ENCODE peak calls at places on chromosome 6, in five cellular contexts. One of them, this sample, is unnamed.

GRCh38 chr6:35218456-35218855 is 4.7 kb downstream of the SCUBE3 start:
- DNase-seq in tibial nerve: no peak
- DNase-seq in pancreas: no peak
- DNase-seq in heart right ventricle: no peak
- DNase-seq in adrenal gland: no peak
- DNase-seq in this sample: peak; percentile 9

GRCh38 chr6:19569563-19569962 is 267.6 kb upstream of the ID4 start:
- DNase-seq in tibial nerve: no peak
- DNase-seq in pancreas: no peak
- DNase-seq in adrenal gland: no peak
- DNase-seq in heart right ventricle: no peak
- DNase-seq in this sample: no peak

GRCh38 chr6:149190228-149190831 is 127.2 kb upstream of the TAB2 start:
- DNase-seq in pancreas: no peak
- DNase-seq in adrenal gland: peak; percentile 23
- DNase-seq in heart right ventricle: no peak
- DNase-seq in tibial nerve: no peak
- DNase-seq in this sample: no peak

GRCh38 chr6:151285121-151285520 is 45.4 kb downstream of the AKAP12 start:
- DNase-seq in heart right ventricle: peak; percentile 40
- DNase-seq in pancreas: no peak
- DNase-seq in adrenal gland: no peak
- DNase-seq in tibial nerve: no peak
- DNase-seq in this sample: peak; percentile 42

GRCh38 chr6:131761762-131762067 is 46.1 kb upstream of the ENPP1 start:
- DNase-seq in heart right ventricle: no peak
- DNase-seq in tibial nerve: no peak
- DNase-seq in adrenal gland: no peak
- DNase-seq in pancreas: no peak
- DNase-seq in this sample: no peak

GRCh38 chr6:19333936-19334335 is 503.2 kb upstream of the ID4 start:
- DNase-seq in pancreas: no peak
- DNase-seq in heart right ventricle: no peak
- DNase-seq in tibial nerve: no peak
- DNase-seq in adrenal gland: no peak
- DNase-seq in this sample: peak; percentile 20

GRCh38 chr6:146905313-146905712 is 298.9 kb upstream of the STXBP5 start:
- DNase-seq in tibial nerve: peak; percentile 7
- DNase-seq in heart right ventricle: no peak
- DNase-seq in pancreas: no peak
- DNase-seq in adrenal gland: peak; percentile 79
- DNase-seq in this sample: peak; percentile 91

GRCh38 chr6:163533443-163533842 is 118.9 kb downstream of the QKI start:
- DNase-seq in pancreas: no peak
- DNase-seq in heart right ventricle: no peak
- DNase-seq in adrenal gland: no peak
- DNase-seq in tibial nerve: no peak
- DNase-seq in this sample: peak; percentile 93

GRCh38 chr6:16840725-16841124 is 79.5 kb upstream of the ATXN1 start:
- DNase-seq in heart right ventricle: no peak
- DNase-seq in pancreas: no peak
- DNase-seq in tibial nerve: no peak
- DNase-seq in adrenal gland: no peak
- DNase-seq in this sample: no peak

GRCh38 chr6:47701374-47701773 is 3.0 kb downstream of the ADGRF4 start:
- DNase-seq in adrenal gland: no peak
- DNase-seq in heart right ventricle: no peak
- DNase-seq in pancreas: no peak
- DNase-seq in tibial nerve: no peak
- DNase-seq in this sample: no peak

GRCh38 chr6:110063864-110064263 is 85.8 kb downstream of the GPR6 start:
- DNase-seq in adrenal gland: no peak
- DNase-seq in tibial nerve: no peak
- DNase-seq in pancreas: no peak
- DNase-seq in heart right ventricle: no peak
- DNase-seq in this sample: no peak

GRCh38 chr6:14454467-14454763 is 336.8 kb downstream of the CD83 start:
- DNase-seq in pancreas: no peak
- DNase-seq in adrenal gland: no peak
- DNase-seq in tibial nerve: no peak
- DNase-seq in heart right ventricle: no peak
- DNase-seq in this sample: no peak

DNA sequence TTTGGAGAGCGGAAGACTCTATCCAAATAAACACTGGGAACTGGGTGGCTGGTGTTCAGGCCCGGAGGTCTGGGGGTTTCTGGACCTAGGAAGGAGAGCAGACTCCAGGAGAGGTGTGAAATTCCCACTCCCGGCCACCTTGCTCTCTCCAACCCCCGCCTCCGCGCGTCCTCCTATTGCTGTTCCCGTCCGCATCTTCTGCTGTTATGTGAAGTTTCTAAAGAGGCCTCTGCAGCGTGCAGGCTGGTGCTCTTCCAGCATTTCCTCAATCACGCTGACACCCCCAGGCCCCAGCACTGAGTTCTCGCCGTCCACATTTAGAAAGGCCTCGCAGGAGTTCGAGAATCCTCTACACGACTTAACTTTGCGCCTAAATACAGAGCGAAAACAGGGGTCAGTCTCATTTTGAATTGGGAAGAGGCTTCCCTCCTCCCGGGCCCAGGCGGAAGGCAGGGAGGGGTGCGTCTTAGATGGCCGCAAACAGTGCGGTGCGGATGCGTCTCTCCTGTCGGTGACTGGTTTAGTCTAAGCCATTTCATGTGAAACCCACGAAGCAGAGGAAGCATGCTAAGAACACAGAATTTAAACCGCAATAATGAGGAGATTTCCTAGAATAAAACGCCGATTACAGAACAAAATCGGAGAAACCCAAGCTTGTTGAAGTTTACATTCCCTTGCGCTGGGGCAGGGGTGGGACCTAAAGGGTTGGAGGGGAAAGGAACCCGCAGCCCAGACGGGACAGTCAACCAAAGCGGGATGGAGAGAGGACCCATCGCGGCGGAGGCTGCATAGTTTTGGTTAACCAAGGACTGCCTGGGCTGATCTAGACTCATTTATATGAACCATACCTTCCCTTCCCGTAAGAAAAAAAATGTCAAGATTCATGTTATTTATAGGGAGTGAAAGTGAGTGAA is 4.0 kb upstream of the FOXF2 start:
- DNase-seq in tibial nerve: no peak
- DNase-seq in heart right ventricle: no peak
- DNase-seq in adrenal gland: no peak
- DNase-seq in pancreas: no peak
- DNase-seq in this sample: no peak
- H3K27me3 ChIP-seq in tibial nerve: peaks cover 93% of the 10 kb centered on the region
- H3K27me3 ChIP-seq in heart right ventricle: peaks cover 96% of the 10 kb centered on the region
- H3K27me3 ChIP-seq in adrenal gland: peaks cover 83% of the 10 kb centered on the region
- H3K27me3 ChIP-seq in pancreas: peaks cover 32% of the 10 kb centered on the region
- H3K27me3 ChIP-seq in this sample: peaks cover 25% of the 10 kb centered on the region

GRCh38 chr6:139518556-139519091 is 144.2 kb upstream of the CITED2 start:
- DNase-seq in tibial nerve: no peak
- DNase-seq in pancreas: no peak
- DNase-seq in heart right ventricle: no peak
- DNase-seq in adrenal gland: no peak
- DNase-seq in this sample: no peak

GRCh38 chr6:139515511-139515910 is 141.1 kb upstream of the CITED2 start:
- DNase-seq in adrenal gland: no peak
- DNase-seq in heart right ventricle: no peak
- DNase-seq in tibial nerve: no peak
- DNase-seq in pancreas: no peak
- DNase-seq in this sample: peak; percentile 72

GRCh38 chr6:139519097-139519496 is 144.6 kb upstream of the CITED2 start:
- DNase-seq in adrenal gland: no peak
- DNase-seq in tibial nerve: no peak
- DNase-seq in pancreas: no peak
- DNase-seq in heart right ventricle: no peak
- DNase-seq in this sample: no peak

GRCh38 chr6:139510040-139510815 is 135.8 kb upstream of the CITED2 start:
- DNase-seq in adrenal gland: no peak
- DNase-seq in heart right ventricle: peak; percentile 42
- DNase-seq in tibial nerve: no peak
- DNase-seq in pancreas: no peak
- DNase-seq in this sample: no peak

GRCh38 chr6:139514819-139515218 is 140.4 kb upstream of the CITED2 start:
- DNase-seq in adrenal gland: no peak
- DNase-seq in tibial nerve: no peak
- DNase-seq in pancreas: no peak
- DNase-seq in heart right ventricle: no peak
- DNase-seq in this sample: no peak
- H3K4me1 ChIP-seq in adrenal gland: no peaks in the 10 kb centered on the region
- H3K4me1 ChIP-seq in tibial nerve: no peaks in the 10 kb centered on the region
- H3K4me1 ChIP-seq in pancreas: no peaks in the 10 kb centered on the region
- H3K4me1 ChIP-seq in heart right ventricle: peaks cover 9% of the 10 kb centered on the region
- H3K4me1 ChIP-seq in this sample: peaks cover 30% of the 10 kb centered on the region

DNA sequence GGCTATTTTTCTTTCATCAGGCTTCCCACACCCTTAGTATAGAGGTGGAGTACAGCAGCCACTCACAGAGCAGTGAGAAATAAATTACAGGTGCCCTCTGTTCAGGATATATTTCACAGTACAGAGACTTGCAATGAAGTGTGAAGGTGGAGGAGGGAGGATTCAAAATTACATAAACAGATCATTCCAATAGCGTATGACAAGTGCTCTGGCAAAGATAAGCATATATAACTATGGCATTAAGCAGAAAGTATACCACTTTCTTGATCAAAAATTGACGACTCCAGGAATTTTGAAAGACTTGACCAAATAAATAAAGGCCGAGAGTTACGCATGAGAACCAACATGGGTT is 108.7 kb downstream of the GPX5 start:
- DNase-seq in tibial nerve: no peak
- DNase-seq in adrenal gland: no peak
- DNase-seq in heart right ventricle: no peak
- DNase-seq in pancreas: no peak
- DNase-seq in this sample: no peak
- H3K27me3 ChIP-seq in tibial nerve: peaks cover 63% of the 10 kb centered on the region
- H3K27me3 ChIP-seq in adrenal gland: peaks cover 13% of the 10 kb centered on the region
- H3K27me3 ChIP-seq in heart right ventricle: peaks cover 79% of the 10 kb centered on the region
- H3K27me3 ChIP-seq in pancreas: peaks cover 55% of the 10 kb centered on the region
- H3K27me3 ChIP-seq in this sample: peaks cover 43% of the 10 kb centered on the region

DNA sequence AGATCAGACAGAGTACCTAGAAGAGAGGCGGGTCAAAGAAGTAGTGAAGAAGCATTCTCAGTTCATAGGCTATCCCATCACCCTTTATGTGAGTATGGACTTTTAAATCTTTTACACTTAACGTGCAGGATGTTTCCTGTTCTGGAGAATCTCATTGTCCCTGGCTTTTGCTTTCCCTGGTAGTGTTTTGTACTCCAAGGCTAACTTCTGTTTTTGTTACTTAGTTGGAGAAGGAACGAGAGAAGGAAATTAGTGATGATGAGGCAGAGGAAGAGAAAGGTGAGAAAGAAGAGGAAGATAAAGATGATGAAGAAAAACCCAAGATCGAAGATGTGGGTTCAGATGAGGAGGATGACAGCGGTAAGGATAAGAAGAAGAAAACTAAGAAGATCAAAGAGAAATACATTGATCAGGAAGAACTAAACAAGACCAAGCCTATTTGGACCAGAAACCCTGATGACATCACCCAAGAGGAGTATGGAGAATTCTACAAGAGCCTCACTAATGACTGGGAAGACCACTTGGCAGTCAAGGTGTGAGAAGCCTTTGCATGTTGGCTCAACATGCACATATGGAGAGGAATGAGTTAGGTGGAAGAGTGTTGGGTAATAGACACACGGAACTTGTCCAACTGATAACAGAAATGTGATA is 3.3 kb downstream of the HSP90AB1 start:
- DNase-seq in adrenal gland: no peak
- DNase-seq in pancreas: no peak
- DNase-seq in heart right ventricle: no peak
- DNase-seq in tibial nerve: no peak
- DNase-seq in this sample: no peak
- H3K4me1 ChIP-seq in adrenal gland: peaks cover 19% of the 10 kb centered on the region
- H3K4me1 ChIP-seq in pancreas: peaks cover 17% of the 10 kb centered on the region
- H3K4me1 ChIP-seq in heart right ventricle: peaks cover 78% of the 10 kb centered on the region
- H3K4me1 ChIP-seq in tibial nerve: peaks cover 20% of the 10 kb centered on the region
- H3K4me1 ChIP-seq in this sample: peaks cover 23% of the 10 kb centered on the region

GRCh38 chr6:10399451-10399850 is 15.4 kb downstream of the TFAP2A start:
- DNase-seq in adrenal gland: no peak
- DNase-seq in tibial nerve: no peak
- DNase-seq in pancreas: no peak
- DNase-seq in heart right ventricle: no peak
- DNase-seq in this sample: no peak
- H3K27me3 ChIP-seq in adrenal gland: peaks cover 48% of the 10 kb centered on the region
- H3K27me3 ChIP-seq in tibial nerve: peaks cover 73% of the 10 kb centered on the region
- H3K27me3 ChIP-seq in pancreas: peaks cover 79% of the 10 kb centered on the region
- H3K27me3 ChIP-seq in heart right ventricle: peaks cover 100% of the 10 kb centered on the region
- H3K27me3 ChIP-seq in this sample: peaks cover 69% of the 10 kb centered on the region

DNA sequence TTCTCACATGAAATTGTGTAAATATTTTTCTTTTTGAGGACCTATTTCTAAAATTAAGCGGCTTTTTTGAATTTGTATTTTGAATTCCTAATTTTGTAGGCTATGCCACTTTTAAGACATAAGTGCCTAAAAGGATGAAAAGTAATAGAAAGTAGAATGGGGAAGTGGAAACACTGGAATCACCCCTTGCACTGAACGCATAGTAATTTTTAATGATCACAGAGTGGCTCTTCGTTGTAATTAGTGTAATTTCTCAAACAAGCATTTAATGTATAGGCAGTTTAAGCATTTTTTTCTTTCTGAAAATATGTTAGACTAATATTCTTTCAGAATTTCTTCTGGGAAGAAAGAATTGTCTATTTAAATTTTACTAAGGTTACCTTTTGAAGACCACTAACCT is 73.2 kb downstream of the ARID1B start:
- DNase-seq in tibial nerve: no peak
- DNase-seq in adrenal gland: no peak
- DNase-seq in heart right ventricle: no peak
- DNase-seq in pancreas: no peak
- DNase-seq in this sample: no peak
- H3K4me1 ChIP-seq in tibial nerve: peaks cover 52% of the 10 kb centered on the region
- H3K4me1 ChIP-seq in adrenal gland: peaks cover 8% of the 10 kb centered on the region
- H3K4me1 ChIP-seq in heart right ventricle: peaks cover 91% of the 10 kb centered on the region
- H3K4me1 ChIP-seq in pancreas: no peaks in the 10 kb centered on the region
- H3K4me1 ChIP-seq in this sample: peaks cover 23% of the 10 kb centered on the region